ENCODE peak calls at places on chromosome 17, in four cellular contexts. X, Q, B and J are unnamed samples.

GRCh38 chr17:76147211-76148014 is 6.4 kb upstream of the FOXJ1 start:
- DNase-seq in B (no peak), X (no peak), Q (peak), J (no peak)

GRCh38 chr17:43900183-43900857 is 7.0 kb downstream of the MPP2 start:
- DNase-seq in X (peak), B (peak), Q (peak), J (peak)

GRCh38 chr17:44081681-44082080 is 11.1 kb downstream of the G6PC3 start:
- DNase-seq in Q (no peak), B (no peak), X (no peak), J (peak)

GRCh38 chr17:34146440-34147043 is 108.5 kb upstream of the CCL2 start:
- DNase-seq in X (peak), Q (no peak), B (no peak), J (peak)

GRCh38 chr17:29116652-29117439 is 63.4 kb downstream of the MYO18A start:
- DNase-seq in X (peak), B (peak), Q (peak), J (peak)

GRCh38 chr17:48510761-48511604 is 19.8 kb downstream of the HOXB1 start:
- DNase-seq in Q (no peak), B (no peak), X (peak), J (peak)

GRCh38 chr17:74545456-74546230 is at the start of gene CD300C:
- DNase-seq in B (no peak), Q (no peak), X (no peak), J (peak)

GRCh38 chr17:31495049-31495885 is 103.8 kb downstream of the RAB11FIP4 start:
- DNase-seq in B (no peak), X (no peak), Q (no peak), J (no peak)

GRCh38 chr17:8248751-8249607 is at the start of gene PFAS:
- DNase-seq in B (peak), X (peak), Q (peak), J (peak)

GRCh38 chr17:17729620-17730249 is 48.5 kb downstream of the RAI1 start:
- DNase-seq in B (no peak), Q (no peak), X (peak), J (no peak)

GRCh38 chr17:55717898-55718735 is 4.5 kb downstream of the TMEM100 start:
- DNase-seq in Q (peak), B (peak), X (peak), J (peak)